ENCODE peak calls at places on chromosomes 16 and 17, in six cellular contexts. F, C, N, Y, Q and I are unnamed samples.

GRCh38 chr17:29093090-29093871 is 50.3 kb downstream of the PIPOX start:
- DNase-seq in Y (no peak), C (no peak), Q (no peak), N (no peak), F (no peak), I (no peak)

GRCh38 chr17:67212716-67213417 is 32.1 kb downstream of the HELZ start:
- DNase-seq in Y (no peak), N (no peak), F (no peak), C (no peak), Q (no peak), I (peak; percentile 41)

GRCh38 chr16:20879175-20880053 is 20.7 kb downstream of the DCUN1D3 start:
- DNase-seq in C (peak; percentile 80), F (peak; percentile 24), Y (peak; percentile 71), N (no peak), Q (no peak), I (peak; percentile 33)

GRCh38 chr16:5448798-5449197 is 351.2 kb upstream of the EEF2KMT start:
- DNase-seq in C (no peak), F (no peak), Y (no peak), Q (no peak), N (no peak), I (no peak)

GRCh38 chr16:86251682-86252081 is 258.6 kb upstream of the FOXF1 start:
- DNase-seq in C (no peak), N (no peak), Q (no peak), F (no peak), Y (no peak), I (no peak)

GRCh38 chr17:3015890-3016289 is 47.5 kb downstream of the OR1D5 start:
- DNase-seq in Y (no peak), N (no peak), F (no peak), Q (no peak), C (no peak), I (no peak)

GRCh38 chr16:85798283-85798776 is 1.0 kb downstream of the EMC8 start:
- DNase-seq in N (no peak), Y (no peak), F (no peak), Q (no peak), C (no peak), I (no peak)

GRCh38 chr16:14024300-14024699 is 46.8 kb upstream of the MRTFB start:
- DNase-seq in C (peak; percentile 31), N (no peak), Y (no peak), F (no peak), Q (no peak), I (peak; percentile 42)

GRCh38 chr16:54931041-54931756 is 534 bp downstream of the IRX5 start:
- DNase-seq in Q (peak; percentile 36), C (peak; percentile 27), N (peak; percentile 75), F (peak; percentile 58), Y (no peak), I (peak; percentile 73)

GRCh38 chr16:48531011-48531962 is 78.7 kb downstream of the N4BP1 start:
- DNase-seq in Y (no peak), Q (no peak), F (no peak), C (no peak), N (no peak), I (no peak)

GRCh38 chr17:64091116-64091515 is 38.8 kb downstream of the ERN1 start:
- DNase-seq in Y (peak; percentile 57), C (no peak), Q (no peak), N (no peak), F (no peak), I (peak; percentile 18)

GRCh38 chr17:327296-327695 is 25.3 kb downstream of the RPH3AL start:
- DNase-seq in Y (no peak), C (no peak), F (no peak), Q (no peak), N (no peak), I (no peak)

GRCh38 chr16:46555981-46556380 is 65.2 kb downstream of the SHCBP1 start:
- DNase-seq in Y (no peak), Q (no peak), F (no peak), C (no peak), N (no peak), I (no peak)

GRCh38 chr16:24816688-24817087 is 29.1 kb upstream of the SLC5A11 start:
- DNase-seq in N (no peak), F (no peak), Q (no peak), C (peak; percentile 23), Y (no peak), I (no peak)

GRCh38 chr16:85629853-85630252 is 16.7 kb downstream of the GSE1 start:
- DNase-seq in C (no peak), Q (no peak), F (no peak), Y (no peak), N (no peak), I (no peak)

GRCh38 chr16:7319514-7319913 is 13.1 kb upstream of the RBFOX1 start:
- DNase-seq in Q (no peak), C (no peak), N (no peak), Y (no peak), F (no peak), I (no peak)

GRCh38 chr16:4496305-4496704 is 20.1 kb downstream of the HMOX2 start:
- DNase-seq in C (no peak), N (no peak), Q (no peak), F (peak; percentile 36), Y (no peak), I (no peak)

GRCh38 chr16:19021747-19022146 is 38.0 kb downstream of the TMC7 start:
- DNase-seq in N (no peak), F (no peak), C (no peak), Q (no peak), Y (no peak), I (no peak)

GRCh38 chr17:80099291-80100034 is 1.9 kb upstream of the GAA start:
- DNase-seq in C (no peak), Y (no peak), Q (no peak), F (no peak), N (peak; percentile 43), I (no peak)

GRCh38 chr17:74163271-74163821 is 40.1 kb upstream of the RPL38 start:
- DNase-seq in N (peak; percentile 43), Y (no peak), F (no peak), C (no peak), Q (peak; percentile 23), I (peak; percentile 26)

GRCh38 chr16:68281368-68282063 is 17.2 kb downstream of the SLC7A6 start:
- DNase-seq in Q (no peak), F (no peak), Y (no peak), C (no peak), N (no peak), I (no peak)

GRCh38 chr16:90023078-90023447 is 3.8 kb upstream of the DBNDD1 start:
- DNase-seq in F (no peak), C (no peak), N (no peak), Q (no peak), Y (no peak), I (no peak)

GRCh38 chr16:90020260-90020837 is 1.1 kb upstream of the DBNDD1 start:
- DNase-seq in Q (no peak), F (no peak), C (no peak), Y (no peak), N (no peak), I (no peak)

GRCh38 chr16:90019543-90020259 is 445 bp upstream of the DBNDD1 start:
- DNase-seq in C (peak; percentile 30), N (peak; percentile 85), Q (peak; percentile 95), F (peak; percentile 47), Y (no peak), I (peak; percentile 53)

GRCh38 chr16:90020838-90021382 is 1.7 kb upstream of the DBNDD1 start:
- DNase-seq in F (no peak), Q (no peak), C (no peak), Y (no peak), N (no peak), I (peak; percentile 83)

GRCh38 chr16:90022209-90023077 is 3.2 kb upstream of the DBNDD1 start:
- DNase-seq in Y (peak; percentile 62), N (peak; percentile 83), F (peak; percentile 91), Q (peak; percentile 90), C (peak; percentile 93), I (peak; percentile 96)
- TF ChIP-seq POLR2A in Y (peak; percentile 35), N (no peak), F (peak; percentile 70), Q (peak; percentile 86), C (peak; percentile 81), I (peak; percentile 42)

DNA sequence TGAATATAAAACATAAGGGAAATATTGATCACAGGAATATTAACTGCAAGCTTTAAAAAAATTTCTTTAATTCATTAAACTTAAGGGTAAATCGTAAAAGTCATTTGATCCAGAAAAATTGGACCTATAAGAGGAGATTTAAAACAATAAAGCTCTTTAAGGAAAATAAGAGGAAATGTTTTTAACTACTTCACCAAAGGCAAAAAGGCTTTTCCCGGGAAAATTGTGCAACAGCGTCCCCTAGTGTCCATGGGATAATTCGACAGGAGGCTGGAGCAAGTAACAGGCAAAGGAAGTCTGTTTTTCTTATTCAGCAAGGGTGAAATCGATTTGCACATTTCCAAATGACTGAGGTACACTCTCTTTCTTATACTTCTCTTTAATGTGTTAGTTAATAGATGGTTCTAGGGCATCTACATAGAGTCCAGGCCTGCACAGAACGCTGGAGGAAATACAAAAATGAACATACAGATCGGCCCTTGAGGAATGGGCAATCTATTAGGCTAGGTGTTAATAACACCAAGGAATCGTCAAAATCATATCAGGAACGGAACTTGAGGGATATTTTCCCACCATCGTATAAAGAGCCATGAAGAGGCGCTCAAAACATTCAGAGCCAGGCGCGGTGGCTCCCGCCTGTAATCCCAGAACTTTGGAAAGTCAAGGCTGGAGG is 61.4 kb downstream of the ZNF18 start:
- DNase-seq in F (peak; percentile 72), C (peak; percentile 14), N (peak; percentile 89), Q (peak; percentile 48), Y (no peak), I (peak; percentile 75)
- TF ChIP-seq MAX in F (no peak), C (no peak), N (no peak), Q (no peak), Y (no peak), I (no peak)

DNA sequence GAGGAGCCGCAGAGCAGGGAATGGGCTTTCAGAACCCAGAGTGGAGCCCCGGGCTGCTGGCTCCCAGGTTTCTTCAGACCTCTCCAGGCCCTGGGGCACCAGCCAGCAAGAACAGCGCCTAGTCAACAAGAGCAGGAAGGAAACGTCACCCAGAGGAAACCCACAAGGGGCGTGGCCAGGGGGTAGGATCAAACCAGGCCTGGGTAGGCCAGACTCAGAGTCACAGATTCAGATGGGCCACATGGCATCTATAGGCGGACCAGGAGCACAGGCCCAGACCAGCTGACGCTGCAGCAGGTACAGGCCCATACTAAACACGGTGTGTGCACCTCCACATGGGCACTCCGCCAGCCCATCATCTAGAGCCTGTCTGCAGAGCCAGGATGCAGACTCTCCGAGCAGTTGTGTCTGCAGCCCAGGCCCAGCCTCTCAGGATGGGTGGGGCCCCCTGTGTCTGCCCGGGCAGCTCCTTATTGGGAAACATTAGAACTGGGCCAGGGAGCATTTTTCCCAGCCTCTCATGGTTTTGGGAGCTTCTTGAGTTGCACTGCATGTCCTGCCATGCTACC is at the start of gene NLRP1:
- DNase-seq in Y (peak; percentile 84), N (no peak), Q (peak; percentile 16), C (peak; percentile 95), F (peak; percentile 31), I (peak; percentile 85)
- TF ChIP-seq POLR2A in Y (peak; percentile 74), N (no peak), Q (no peak), C (peak; percentile 95), F (no peak), I (no peak)

GRCh38 chr17:9446528-9446927 is 129.1 kb downstream of the STX8 start:
- DNase-seq in Q (no peak), Y (no peak), C (peak; percentile 88), F (no peak), N (no peak), I (no peak)

GRCh38 chr17:9445424-9445823 is 130.2 kb downstream of the STX8 start:
- DNase-seq in Q (no peak), C (no peak), N (no peak), F (no peak), Y (no peak), I (no peak)

GRCh38 chr17:9439851-9440250 is 135.8 kb downstream of the STX8 start:
- DNase-seq in C (no peak), N (no peak), Y (no peak), F (no peak), Q (no peak), I (no peak)

GRCh38 chr17:9443811-9444210 is 131.8 kb downstream of the STX8 start:
- DNase-seq in N (no peak), Q (no peak), Y (no peak), F (no peak), C (no peak), I (no peak)

GRCh38 chr17:9444687-9445086 is 130.9 kb downstream of the STX8 start:
- DNase-seq in C (peak; percentile 68), Y (no peak), Q (no peak), N (no peak), F (no peak), I (no peak)
- TF ChIP-seq MAX in C (no peak), Y (no peak), Q (no peak), N (no peak), F (no peak), I (no peak)